ENCODE peak calls at places on chromosomes 6 and 20, in four cellular contexts. N, F, Q and J are unnamed samples.

GRCh38 chr6:33215281-33215680 is 7.0 kb downstream of the RING1 start:
- DNase-seq in N (peak; percentile 33), F (no peak), Q (no peak), J (no peak)

GRCh38 chr6:133606833-133607232 is 282.1 kb upstream of the TCF21 start:
- DNase-seq in N (no peak), F (no peak), Q (no peak), J (no peak)

GRCh38 chr20:59125909-59126308 is 37.7 kb upstream of the ZNF831 start:
- DNase-seq in N (no peak), F (no peak), Q (no peak), J (no peak)

GRCh38 chr20:478010-478948 is 15.9 kb upstream of the TBC1D20 start:
- DNase-seq in N (no peak), F (no peak), Q (no peak), J (no peak)

GRCh38 chr6:33962186-33962585 is 158.4 kb upstream of the MLN start:
- DNase-seq in N (no peak), F (no peak), Q (no peak), J (no peak)

GRCh38 chr20:62887147-62887859 is 25.7 kb upstream of the TCFL5 start:
- DNase-seq in N (no peak), F (peak; percentile 50), Q (no peak), J (no peak)

GRCh38 chr6:110329348-110329728 is 28.8 kb downstream of the METTL24 start:
- DNase-seq in N (no peak), F (no peak), Q (no peak), J (no peak)

GRCh38 chr6:161242779-161243693 is 30.8 kb downstream of the AGPAT4 start:
- DNase-seq in N (no peak), F (no peak), Q (peak; percentile 22), J (no peak)

GRCh38 chr6:20631525-20631924 is 97.3 kb downstream of the CDKAL1 start:
- DNase-seq in N (no peak), F (no peak), Q (no peak), J (no peak)

GRCh38 chr6:136604328-136604825 is 54.2 kb upstream of the MAP7 start:
- DNase-seq in N (no peak), F (no peak), Q (no peak), J (no peak)

GRCh38 chr6:12637960-12638641 is 78.5 kb upstream of the PHACTR1 start:
- DNase-seq in N (no peak), F (no peak), Q (peak; percentile 65), J (no peak)

GRCh38 chr6:170393807-170394399 is 87.3 kb downstream of the FAM120B start:
- DNase-seq in N (no peak), F (no peak), Q (no peak), J (no peak)

GRCh38 chr6:84568971-84569370 is 195.4 kb downstream of the TBX18 start:
- DNase-seq in N (no peak), F (no peak), Q (no peak), J (no peak)

DNA sequence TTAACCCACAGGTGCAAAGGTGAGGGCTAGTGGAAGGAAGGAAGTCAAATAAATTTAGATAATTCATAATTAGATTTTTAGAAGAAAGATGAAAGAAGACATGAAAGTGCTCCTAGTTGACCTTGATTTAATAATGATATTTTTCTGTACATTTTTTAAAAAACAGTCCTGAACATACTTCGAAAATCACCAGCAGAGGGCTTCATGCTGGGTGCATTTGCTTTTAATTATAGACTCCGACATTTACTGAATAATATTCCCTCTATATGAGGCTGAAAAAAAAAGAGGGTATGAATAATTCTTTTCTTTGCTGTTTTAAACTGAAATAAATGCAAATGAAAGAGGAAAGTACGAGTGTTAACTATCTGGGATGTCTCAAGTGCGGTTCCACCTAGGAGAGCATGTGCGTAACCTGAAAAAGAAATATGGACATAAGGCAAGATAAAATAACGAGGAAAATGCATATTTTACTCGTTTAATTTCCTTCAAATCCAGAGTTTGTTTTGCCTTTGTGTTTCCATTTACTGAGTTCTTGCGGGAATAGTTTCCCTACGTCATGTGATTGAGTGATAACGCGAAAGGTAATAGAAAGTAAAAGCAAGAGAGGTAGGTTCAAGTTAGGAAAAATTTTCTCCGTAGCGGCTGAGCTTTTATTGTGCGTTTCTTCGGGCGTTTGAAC is 3.1 kb upstream of the TFAP2B start:
- DNase-seq in N (no peak), F (no peak), Q (no peak), J (no peak)
- TF ChIP-seq CTCF in N (no peak), F (no peak), Q (no peak), J (no peak)

GRCh38 chr6:137870744-137871247 is 3.7 kb downstream of the TNFAIP3 start:
- DNase-seq in N (no peak), F (no peak), Q (no peak), J (no peak)
- TF ChIP-seq CTCF in N (no peak), F (no peak), Q (no peak), J (no peak)

GRCh38 chr20:23357767-23358562 is 4.0 kb upstream of the GZF1 start:
- DNase-seq in N (peak; percentile 100), F (peak; percentile 100), Q (peak; percentile 100), J (peak; percentile 100)
- TF ChIP-seq CTCF in N (peak; percentile 15), F (no peak), Q (no peak), J (no peak)

GRCh38 chr20:20017001-20017851 is at the start of gene NAA20:
- DNase-seq in N (peak; percentile 96), F (peak; percentile 91), Q (peak; percentile 94), J (peak; percentile 83)
- TF ChIP-seq CTCF in N (peak; percentile 91), F (peak; percentile 77), Q (peak; percentile 63), J (peak; percentile 69)